ENCODE peak calls at places on chromosomes 7 and 10, in eight cellular contexts. J is stomach; G is heart right ventricle; A is adrenal gland; I is PC-9; Y is uterus; Q is right cardiac atrium; W is CD8-positive, alpha-beta T cell. M is an unnamed sample. For H3K4me1, the result is how much of the 10 kb centered on the place peaks cover.

GRCh38 chr7:117229350-117229749 is 93.5 kb downstream of the WNT2 start:
- DNase-seq in J (no peak), G (no peak), A (no peak), I (no peak), Y (no peak), Q (no peak), W (no peak), M (no peak)

GRCh38 chr10:5196613-5197234 is at the start of gene AKR1C4:
- DNase-seq in J (no peak), G (no peak), A (no peak), I (no peak), Y (no peak), Q (no peak), W (no peak), M (no peak)

GRCh38 chr7:131188367-131189339 is 139.0 kb upstream of the MKLN1 start:
- DNase-seq in J (no peak), G (no peak), A (peak), I (peak), Y (no peak), Q (no peak), W (peak), M (peak)

GRCh38 chr10:86363833-86364511 is 2.6 kb downstream of the GRID1 start:
- DNase-seq in J (no peak), G (no peak), A (no peak), I (no peak), Y (no peak), Q (no peak), W (no peak), M (no peak)

GRCh38 chr7:77222819-77223218 is 23.2 kb upstream of the FGL2 start:
- DNase-seq in J (no peak), G (no peak), A (no peak), I (no peak), Y (no peak), Q (no peak), W (no peak), M (no peak)

GRCh38 chr10:100238429-100238828 is 9.0 kb upstream of the CHUK start:
- DNase-seq in J (no peak), G (no peak), A (no peak), I (no peak), Y (no peak), Q (no peak), W (no peak), M (no peak)

GRCh38 chr10:132536241-132536963 is 1.2 kb upstream of the INPP5A start:
- DNase-seq in J (peak), G (no peak), A (peak), I (peak), Y (peak), Q (no peak), W (peak), M (no peak)

GRCh38 chr7:7770228-7770627 is 51.8 kb upstream of the RPA3 start:
- DNase-seq in J (no peak), G (no peak), A (no peak), I (no peak), Y (no peak), Q (no peak), W (no peak), M (no peak)

GRCh38 chr7:2688409-2689342 is 674 bp downstream of the AMZ1 start:
- DNase-seq in J (no peak), G (no peak), A (no peak), I (no peak), Y (no peak), Q (no peak), W (no peak), M (no peak)

GRCh38 chr7:71497233-71497946 is 365.4 kb downstream of the GALNT17 start:
- DNase-seq in J (no peak), G (peak), A (no peak), I (no peak), Y (peak), Q (peak), W (no peak), M (no peak)

GRCh38 chr7:157016352-157017041 is 6.0 kb upstream of the MNX1 start:
- DNase-seq in J (no peak), G (no peak), A (no peak), I (no peak), Y (no peak), Q (no peak), W (no peak), M (no peak)

GRCh38 chr10:75817224-75817623 is 385.8 kb downstream of the LRMDA start:
- DNase-seq in J (no peak), G (no peak), A (no peak), I (no peak), Y (no peak), Q (no peak), W (no peak), M (no peak)

GRCh38 chr7:23350466-23350865 is 51.3 kb downstream of the MALSU1 start:
- DNase-seq in J (no peak), G (no peak), A (no peak), I (no peak), Y (no peak), Q (no peak), W (no peak), M (no peak)

GRCh38 chr7:131294553-131294952 is 33.1 kb upstream of the MKLN1 start:
- DNase-seq in J (no peak), G (no peak), A (no peak), I (no peak), Y (no peak), Q (no peak), W (no peak), M (no peak)

GRCh38 chr10:122164028-122164601 is 107.0 kb upstream of the BTBD16 start:
- DNase-seq in J (no peak), G (no peak), A (no peak), I (no peak), Y (no peak), Q (no peak), W (no peak), M (no peak)

GRCh38 chr7:15424468-15424867 is 137.3 kb downstream of the AGMO start:
- DNase-seq in J (no peak), G (no peak), A (no peak), I (no peak), Y (no peak), Q (no peak), W (no peak), M (no peak)

GRCh38 chr10:102660891-102661613 is 16.8 kb downstream of the TRIM8 start:
- DNase-seq in J (peak), G (peak), A (peak), I (no peak), Y (no peak), Q (peak), W (peak), M (peak)

GRCh38 chr10:17756557-17757208 is 4.7 kb downstream of the TMEM236 start:
- DNase-seq in J (peak), G (no peak), A (no peak), I (peak), Y (no peak), Q (no peak), W (no peak), M (no peak)

GRCh38 chr10:58723977-58724376 is 211.3 kb downstream of the BICC1 start:
- DNase-seq in J (no peak), G (no peak), A (no peak), I (no peak), Y (no peak), Q (no peak), W (no peak), M (no peak)

GRCh38 chr7:35003679-35004278 is 33.5 kb downstream of the DPY19L1 start:
- DNase-seq in J (peak), G (peak), A (peak), I (peak), Y (peak), Q (peak), W (no peak), M (no peak)

GRCh38 chr10:1130226-1130625 is 74.0 kb downstream of the WDR37 start:
- DNase-seq in J (no peak), G (no peak), A (no peak), I (no peak), Y (no peak), Q (no peak), W (no peak), M (no peak)

GRCh38 chr10:84254552-84255137 is 9.8 kb downstream of the RGR start:
- DNase-seq in J (no peak), G (no peak), A (no peak), I (no peak), Y (no peak), Q (no peak), W (no peak), M (no peak)

GRCh38 chr7:39631736-39632304 is 8.4 kb downstream of the RALA start:
- DNase-seq in J (no peak), G (no peak), A (peak), I (no peak), Y (no peak), Q (no peak), W (no peak), M (no peak)

GRCh38 chr7:1425292-1426136 is 33.8 kb downstream of the MICALL2 start:
- DNase-seq in J (no peak), G (no peak), A (no peak), I (no peak), Y (no peak), Q (no peak), W (no peak), M (no peak)

GRCh38 chr10:74841265-74841973 is 15.0 kb downstream of the KAT6B start:
- DNase-seq in J (peak), G (peak), A (peak), I (no peak), Y (no peak), Q (peak), W (no peak), M (no peak)

GRCh38 chr7:127189885-127190284 is 62.9 kb downstream of the GRM8 start:
- DNase-seq in J (no peak), G (peak), A (peak), I (no peak), Y (no peak), Q (no peak), W (no peak), M (no peak)

GRCh38 chr7:2542011-2542923 is 13.1 kb downstream of the BRAT1 start:
- DNase-seq in J (no peak), G (no peak), A (no peak), I (no peak), Y (no peak), Q (no peak), W (no peak), M (no peak)

GRCh38 chr10:100586959-100587358 is 51.2 kb downstream of the HIF1AN start:
- DNase-seq in J (no peak), G (no peak), A (no peak), I (no peak), Y (no peak), Q (no peak), W (no peak), M (no peak)

GRCh38 chr10:49071221-49071761 is 44.0 kb downstream of the VSTM4 start:
- DNase-seq in J (no peak), G (no peak), A (peak), I (no peak), Y (no peak), Q (no peak), W (no peak), M (no peak)

GRCh38 chr10:69428138-69428537 is 11.4 kb upstream of the TACR2 start:
- DNase-seq in J (no peak), G (no peak), A (no peak), I (no peak), Y (no peak), Q (no peak), W (no peak), M (no peak)

GRCh38 chr10:58666024-58666423 is 153.4 kb downstream of the BICC1 start:
- DNase-seq in J (no peak), G (no peak), A (peak), I (no peak), Y (no peak), Q (no peak), W (no peak), M (no peak)

GRCh38 chr7:81715984-81716588 is 53.8 kb downstream of the HGF start:
- DNase-seq in J (no peak), G (no peak), A (no peak), I (peak), Y (no peak), Q (no peak), W (no peak), M (no peak)

GRCh38 chr10:108615576-108616320 is 1307.6 kb downstream of the XPNPEP1 start:
- DNase-seq in J (no peak), G (no peak), A (no peak), I (no peak), Y (no peak), Q (no peak), W (no peak), M (no peak)

GRCh38 chr7:139944248-139944647 is 115.2 kb downstream of the TBXAS1 start:
- DNase-seq in J (no peak), G (no peak), A (no peak), I (no peak), Y (no peak), Q (no peak), W (no peak), M (no peak)

GRCh38 chr10:119268871-119269506 is 61.6 kb downstream of the GRK5 start:
- DNase-seq in J (no peak), G (no peak), A (no peak), I (no peak), Y (no peak), Q (no peak), W (peak), M (peak)

GRCh38 chr10:71575446-71575845 is 144.1 kb downstream of the C10orf105 start:
- DNase-seq in J (no peak), G (peak), A (peak), I (no peak), Y (no peak), Q (peak), W (no peak), M (no peak)

GRCh38 chr7:106139253-106140251 is 27.4 kb upstream of the SYPL1 start:
- DNase-seq in J (no peak), G (no peak), A (no peak), I (no peak), Y (peak), Q (peak), W (no peak), M (no peak)

GRCh38 chr10:70559861-70560260 is 42.7 kb downstream of the PRF1 start:
- DNase-seq in J (no peak), G (no peak), A (no peak), I (no peak), Y (no peak), Q (no peak), W (no peak), M (no peak)

GRCh38 chr10:786666-787512 is 97.4 kb upstream of the DIP2C start:
- DNase-seq in J (peak), G (no peak), A (no peak), I (no peak), Y (no peak), Q (no peak), W (no peak), M (no peak)

GRCh38 chr7:47714669-47715607 is 133.0 kb upstream of the TNS3 start:
- DNase-seq in J (no peak), G (no peak), A (no peak), I (no peak), Y (no peak), Q (no peak), W (no peak), M (no peak)
- H3K4me1 ChIP-seq in J (under half), G (under half), A (under half), I (under half), Y (under half), Q (under half), W (under half), M (under half)

GRCh38 chr10:35367991-35368390 is 31.7 kb downstream of the CCNY start:
- DNase-seq in J (no peak), G (no peak), A (no peak), I (no peak), Y (no peak), Q (no peak), W (no peak), M (no peak)
- H3K4me1 ChIP-seq in J (half or more), G (half or more), A (under half), I (under half), Y (under half), Q (under half), W (under half), M (under half)

GRCh38 chr10:114367041-114367675 is 37.1 kb downstream of the AFAP1L2 start:
- DNase-seq in J (no peak), G (no peak), A (no peak), I (no peak), Y (peak), Q (no peak), W (no peak), M (no peak)
- H3K4me1 ChIP-seq in J (under half), G (under half), A (under half), I (under half), Y (under half), Q (under half), W (under half), M (under half)

GRCh38 chr10:88996927-88997326 is 6.3 kb downstream of the FAS start:
- DNase-seq in J (no peak), G (no peak), A (no peak), I (no peak), Y (no peak), Q (no peak), W (no peak), M (no peak)

GRCh38 chr10:89002234-89002978 is 11.8 kb downstream of the FAS start:
- DNase-seq in J (no peak), G (no peak), A (no peak), I (no peak), Y (no peak), Q (no peak), W (no peak), M (no peak)

GRCh38 chr10:89001428-89002072 is 11.0 kb downstream of the FAS start:
- DNase-seq in J (no peak), G (no peak), A (no peak), I (no peak), Y (no peak), Q (no peak), W (no peak), M (peak)

GRCh38 chr10:89001024-89001423 is 10.4 kb downstream of the FAS start:
- DNase-seq in J (no peak), G (no peak), A (no peak), I (no peak), Y (no peak), Q (no peak), W (no peak), M (peak)

DNA sequence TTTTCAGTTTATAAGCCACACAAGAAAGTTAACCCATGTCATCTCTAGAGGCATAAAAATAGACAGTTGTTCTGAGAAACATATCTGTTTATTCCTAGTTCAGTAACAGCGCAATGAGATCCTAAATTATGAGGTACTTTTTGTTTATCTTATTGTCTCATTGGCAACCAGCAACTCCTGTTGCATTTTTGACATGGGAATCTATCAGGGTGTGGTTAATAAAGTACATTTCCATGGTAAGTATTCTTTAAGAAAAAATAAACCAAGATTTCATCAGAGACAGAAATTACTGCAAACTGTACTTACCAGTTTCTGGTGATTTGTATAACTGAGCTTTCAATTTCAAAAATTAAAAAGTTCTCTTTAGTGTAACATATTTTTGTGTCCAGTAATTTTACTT is 9.0 kb downstream of the FAS start:
- DNase-seq in J (no peak), G (no peak), A (no peak), I (no peak), Y (no peak), Q (no peak), W (no peak), M (no peak)
- H3K4me1 ChIP-seq in J (under half), G (half or more), A (under half), I (under half), Y (under half), Q (under half), W (under half), M (half or more)

GRCh38 chr10:96678725-96679124 is 41.6 kb downstream of the PIK3AP1 start:
- DNase-seq in J (no peak), G (no peak), A (no peak), I (no peak), Y (no peak), Q (no peak), W (no peak), M (no peak)
- H3K4me1 ChIP-seq in J (under half), G (under half), A (under half), I (under half), Y (under half), Q (under half), W (under half), M (under half)

M was measured in effector memory CD4-positive, alpha-beta T cell.